ENCODE peak calls at places on chromosomes 12 and 14, in eight cellular contexts. A is amniotic stem cell; T is frontal cortex; S is GOT3; G is stimulated activated CD4-positive, alpha-beta T cell treated with anti-CD3 and anti-CD28 coated beads, TNF-alpha, amount 100 ng/mL, for 48 hours; E is uterus; M is NCI-H1092; H is activated naive CD8-positive, alpha-beta T cell treated with anti-CD3 and anti-CD28 coated beads, Interleukin-2, amount 10 ng/mL, durations not matched to agents 7 days and 5 days. F is an unnamed sample.

GRCh38 chr14:39430762-39431415 is 1.3 kb downstream of the FBXO33 start:
- DNase-seq in A (no peak), T (no peak), S (no peak), G (no peak), E (no peak), M (no peak), H (no peak), F (no peak)

GRCh38 chr12:70609203-70609602 is 28.0 kb downstream of the PTPRB start:
- DNase-seq in A (no peak), T (no peak), S (no peak), G (no peak), E (no peak), M (no peak), H (no peak), F (no peak)

GRCh38 chr12:75641031-75641780 is 129.8 kb upstream of the KRR1 start:
- DNase-seq in A (peak), T (no peak), S (no peak), G (peak), E (no peak), M (no peak), H (peak), F (peak)

GRCh38 chr14:31154956-31155355 is 52.6 kb downstream of the HECTD1 start:
- DNase-seq in A (no peak), T (no peak), S (no peak), G (no peak), E (no peak), M (no peak), H (no peak), F (no peak)

GRCh38 chr14:78758333-78758732 is 588.2 kb downstream of the NRXN3 start:
- DNase-seq in A (no peak), T (no peak), S (no peak), G (no peak), E (no peak), M (peak), H (no peak), F (peak)

GRCh38 chr14:87617079-87617478 is 375.9 kb downstream of the GALC start:
- DNase-seq in A (no peak), T (no peak), S (no peak), G (no peak), E (no peak), M (no peak), H (no peak), F (no peak)

GRCh38 chr12:65430571-65431306 is 152.3 kb downstream of the MSRB3 start:
- DNase-seq in A (no peak), T (no peak), S (no peak), G (no peak), E (no peak), M (no peak), H (no peak), F (no peak)

GRCh38 chr12:3207858-3208257 is 130.7 kb downstream of the TSPAN9 start:
- DNase-seq in A (no peak), T (no peak), S (no peak), G (no peak), E (no peak), M (no peak), H (no peak), F (no peak)

GRCh38 chr12:123578243-123578642 is 6.1 kb upstream of the TMED2 start:
- DNase-seq in A (no peak), T (no peak), S (no peak), G (no peak), E (no peak), M (no peak), H (no peak), F (no peak)

GRCh38 chr14:71728386-71728785 is 203.8 kb upstream of the RGS6 start:
- DNase-seq in A (no peak), T (no peak), S (no peak), G (no peak), E (no peak), M (no peak), H (no peak), F (no peak)

GRCh38 chr12:27226319-27226984 is 17.6 kb upstream of the STK38L start:
- DNase-seq in A (no peak), T (no peak), S (no peak), G (no peak), E (no peak), M (no peak), H (no peak), F (no peak)

GRCh38 chr14:46580941-46581671 is 70.5 kb downstream of the RPL10L start:
- DNase-seq in A (no peak), T (no peak), S (no peak), G (no peak), E (no peak), M (peak), H (no peak), F (no peak)

GRCh38 chr14:22099942-22100763 is 426.5 kb upstream of the OR4E1 start:
- DNase-seq in A (no peak), T (no peak), S (no peak), G (no peak), E (peak), M (peak), H (peak), F (peak)

GRCh38 chr12:47990351-47991105 is 13.7 kb downstream of the COL2A1 start:
- DNase-seq in A (no peak), T (no peak), S (no peak), G (peak), E (no peak), M (no peak), H (peak), F (peak)

GRCh38 chr12:95551305-95551704 is at the start of gene USP44:
- DNase-seq in A (no peak), T (no peak), S (no peak), G (no peak), E (no peak), M (no peak), H (peak), F (no peak)

GRCh38 chr12:56028511-56029165 is 7.8 kb downstream of the IKZF4 start:
- DNase-seq in A (no peak), T (no peak), S (no peak), G (no peak), E (no peak), M (no peak), H (no peak), F (no peak)

GRCh38 chr14:30681752-30682355 is 59.7 kb downstream of the SCFD1 start:
- DNase-seq in A (no peak), T (no peak), S (no peak), G (no peak), E (no peak), M (no peak), H (no peak), F (no peak)

GRCh38 chr14:50768693-50769092 is 62.3 kb downstream of the NIN start:
- DNase-seq in A (no peak), T (no peak), S (no peak), G (no peak), E (no peak), M (no peak), H (no peak), F (no peak)